ENCODE peak calls at places on chromosomes 3 and 15, in seven cellular contexts. One of them, this sample, is unnamed.

GRCh38 chr3:54822206-54822605 is 105.7 kb downstream of the LRTM1 start:
- DNase-seq in heart right ventricle: peak
- DNase-seq in midbrain: peak
- DNase-seq in SJSA1: peak
- DNase-seq in stimulated activated naive B cell treated with anti-CD40 and anti-IgM and Interleukin-4, amounts not matched to agents 10 μg/mL and 1 μg/mL and 100 μg/mL, for 72 hours: no peak
- DNase-seq in cardiac septum: no peak
- DNase-seq in hepatic stellate cell: no peak
- DNase-seq in this sample: peak

GRCh38 chr3:33645060-33645841 is 72.8 kb downstream of the CLASP2 start:
- DNase-seq in heart right ventricle: no peak
- DNase-seq in midbrain: peak
- DNase-seq in SJSA1: no peak
- DNase-seq in stimulated activated naive B cell treated with anti-CD40 and anti-IgM and Interleukin-4, amounts not matched to agents 10 μg/mL and 1 μg/mL and 100 μg/mL, for 72 hours: no peak
- DNase-seq in cardiac septum: no peak
- DNase-seq in hepatic stellate cell: no peak
- DNase-seq in this sample: no peak

GRCh38 chr3:168991813-168992212 is 671.7 kb downstream of the MECOM start:
- DNase-seq in heart right ventricle: no peak
- DNase-seq in midbrain: no peak
- DNase-seq in SJSA1: no peak
- DNase-seq in stimulated activated naive B cell treated with anti-CD40 and anti-IgM and Interleukin-4, amounts not matched to agents 10 μg/mL and 1 μg/mL and 100 μg/mL, for 72 hours: no peak
- DNase-seq in cardiac septum: no peak
- DNase-seq in hepatic stellate cell: no peak
- DNase-seq in this sample: no peak

GRCh38 chr3:148950806-148951205 is 40.5 kb upstream of the GYG1 start:
- DNase-seq in heart right ventricle: no peak
- DNase-seq in midbrain: no peak
- DNase-seq in SJSA1: no peak
- DNase-seq in stimulated activated naive B cell treated with anti-CD40 and anti-IgM and Interleukin-4, amounts not matched to agents 10 μg/mL and 1 μg/mL and 100 μg/mL, for 72 hours: no peak
- DNase-seq in cardiac septum: no peak
- DNase-seq in hepatic stellate cell: no peak
- DNase-seq in this sample: no peak

GRCh38 chr3:194775266-194775665 is 89.6 kb downstream of the FAM43A start:
- DNase-seq in heart right ventricle: no peak
- DNase-seq in midbrain: no peak
- DNase-seq in SJSA1: no peak
- DNase-seq in stimulated activated naive B cell treated with anti-CD40 and anti-IgM and Interleukin-4, amounts not matched to agents 10 μg/mL and 1 μg/mL and 100 μg/mL, for 72 hours: no peak
- DNase-seq in cardiac septum: no peak
- DNase-seq in hepatic stellate cell: no peak
- DNase-seq in this sample: no peak

GRCh38 chr3:180646187-180646790 is 33.0 kb downstream of the CCDC39 start:
- DNase-seq in heart right ventricle: no peak
- DNase-seq in midbrain: no peak
- DNase-seq in SJSA1: no peak
- DNase-seq in stimulated activated naive B cell treated with anti-CD40 and anti-IgM and Interleukin-4, amounts not matched to agents 10 μg/mL and 1 μg/mL and 100 μg/mL, for 72 hours: no peak
- DNase-seq in cardiac septum: no peak
- DNase-seq in hepatic stellate cell: no peak
- DNase-seq in this sample: no peak

GRCh38 chr3:107973152-107973551 is 117.7 kb downstream of the CD47 start:
- DNase-seq in heart right ventricle: no peak
- DNase-seq in midbrain: no peak
- DNase-seq in SJSA1: no peak
- DNase-seq in stimulated activated naive B cell treated with anti-CD40 and anti-IgM and Interleukin-4, amounts not matched to agents 10 μg/mL and 1 μg/mL and 100 μg/mL, for 72 hours: no peak
- DNase-seq in cardiac septum: no peak
- DNase-seq in hepatic stellate cell: no peak
- DNase-seq in this sample: no peak

GRCh38 chr3:139339219-139339906 is 4.5 kb upstream of the MRPS22 start:
- DNase-seq in heart right ventricle: no peak
- DNase-seq in midbrain: no peak
- DNase-seq in SJSA1: no peak
- DNase-seq in stimulated activated naive B cell treated with anti-CD40 and anti-IgM and Interleukin-4, amounts not matched to agents 10 μg/mL and 1 μg/mL and 100 μg/mL, for 72 hours: no peak
- DNase-seq in cardiac septum: no peak
- DNase-seq in hepatic stellate cell: no peak
- DNase-seq in this sample: no peak

GRCh38 chr3:112007641-112008040 is 8.9 kb downstream of the TAGLN3 start:
- DNase-seq in heart right ventricle: no peak
- DNase-seq in midbrain: no peak
- DNase-seq in SJSA1: no peak
- DNase-seq in stimulated activated naive B cell treated with anti-CD40 and anti-IgM and Interleukin-4, amounts not matched to agents 10 μg/mL and 1 μg/mL and 100 μg/mL, for 72 hours: no peak
- DNase-seq in cardiac septum: no peak
- DNase-seq in hepatic stellate cell: no peak
- DNase-seq in this sample: peak

GRCh38 chr3:49327485-49327884 is 12.4 kb downstream of the USP4 start:
- DNase-seq in heart right ventricle: no peak
- DNase-seq in midbrain: no peak
- DNase-seq in SJSA1: no peak
- DNase-seq in stimulated activated naive B cell treated with anti-CD40 and anti-IgM and Interleukin-4, amounts not matched to agents 10 μg/mL and 1 μg/mL and 100 μg/mL, for 72 hours: no peak
- DNase-seq in cardiac septum: no peak
- DNase-seq in hepatic stellate cell: no peak
- DNase-seq in this sample: no peak

GRCh38 chr15:50134524-50135024 is 15.5 kb upstream of the ATP8B4 start:
- DNase-seq in heart right ventricle: no peak
- DNase-seq in midbrain: peak
- DNase-seq in SJSA1: peak
- DNase-seq in stimulated activated naive B cell treated with anti-CD40 and anti-IgM and Interleukin-4, amounts not matched to agents 10 μg/mL and 1 μg/mL and 100 μg/mL, for 72 hours: peak
- DNase-seq in cardiac septum: no peak
- DNase-seq in hepatic stellate cell: no peak
- DNase-seq in this sample: no peak

GRCh38 chr15:45948226-45948625 is 313.4 kb downstream of the SQOR start:
- DNase-seq in heart right ventricle: no peak
- DNase-seq in midbrain: no peak
- DNase-seq in SJSA1: no peak
- DNase-seq in stimulated activated naive B cell treated with anti-CD40 and anti-IgM and Interleukin-4, amounts not matched to agents 10 μg/mL and 1 μg/mL and 100 μg/mL, for 72 hours: no peak
- DNase-seq in cardiac septum: no peak
- DNase-seq in hepatic stellate cell: no peak
- DNase-seq in this sample: no peak

GRCh38 chr15:63982381-63982854 is 63.9 kb downstream of the DAPK2 start:
- DNase-seq in heart right ventricle: no peak
- DNase-seq in midbrain: no peak
- DNase-seq in SJSA1: no peak
- DNase-seq in stimulated activated naive B cell treated with anti-CD40 and anti-IgM and Interleukin-4, amounts not matched to agents 10 μg/mL and 1 μg/mL and 100 μg/mL, for 72 hours: no peak
- DNase-seq in cardiac septum: no peak
- DNase-seq in hepatic stellate cell: no peak
- DNase-seq in this sample: no peak

GRCh38 chr3:112084980-112085697 is 1.1 kb upstream of the C3orf52 start:
- DNase-seq in heart right ventricle: no peak
- DNase-seq in midbrain: no peak
- DNase-seq in SJSA1: no peak
- DNase-seq in stimulated activated naive B cell treated with anti-CD40 and anti-IgM and Interleukin-4, amounts not matched to agents 10 μg/mL and 1 μg/mL and 100 μg/mL, for 72 hours: no peak
- DNase-seq in cardiac septum: no peak
- DNase-seq in hepatic stellate cell: no peak
- DNase-seq in this sample: no peak

GRCh38 chr3:14125193-14126016 is 553 bp downstream of the TMEM43 start:
- DNase-seq in heart right ventricle: peak
- DNase-seq in midbrain: no peak
- DNase-seq in SJSA1: peak
- DNase-seq in stimulated activated naive B cell treated with anti-CD40 and anti-IgM and Interleukin-4, amounts not matched to agents 10 μg/mL and 1 μg/mL and 100 μg/mL, for 72 hours: peak
- DNase-seq in cardiac septum: peak
- DNase-seq in hepatic stellate cell: peak
- DNase-seq in this sample: peak

GRCh38 chr3:151037746-151038145 is 47.7 kb upstream of the MED12L start:
- DNase-seq in heart right ventricle: peak
- DNase-seq in midbrain: no peak
- DNase-seq in SJSA1: peak
- DNase-seq in stimulated activated naive B cell treated with anti-CD40 and anti-IgM and Interleukin-4, amounts not matched to agents 10 μg/mL and 1 μg/mL and 100 μg/mL, for 72 hours: no peak
- DNase-seq in cardiac septum: no peak
- DNase-seq in hepatic stellate cell: peak
- DNase-seq in this sample: peak

GRCh38 chr3:134366928-134367352 is 7.3 kb downstream of the AMOTL2 start:
- DNase-seq in heart right ventricle: no peak
- DNase-seq in midbrain: peak
- DNase-seq in SJSA1: peak
- DNase-seq in stimulated activated naive B cell treated with anti-CD40 and anti-IgM and Interleukin-4, amounts not matched to agents 10 μg/mL and 1 μg/mL and 100 μg/mL, for 72 hours: no peak
- DNase-seq in cardiac septum: peak
- DNase-seq in hepatic stellate cell: no peak
- DNase-seq in this sample: no peak

GRCh38 chr3:48222616-48223513 is at the start of gene CAMP:
- DNase-seq in heart right ventricle: no peak
- DNase-seq in midbrain: no peak
- DNase-seq in SJSA1: no peak
- DNase-seq in stimulated activated naive B cell treated with anti-CD40 and anti-IgM and Interleukin-4, amounts not matched to agents 10 μg/mL and 1 μg/mL and 100 μg/mL, for 72 hours: peak
- DNase-seq in cardiac septum: peak
- DNase-seq in hepatic stellate cell: no peak
- DNase-seq in this sample: peak

GRCh38 chr3:112640333-112640863 is 545 bp downstream of the CCDC80 start:
- DNase-seq in heart right ventricle: no peak
- DNase-seq in midbrain: no peak
- DNase-seq in SJSA1: peak
- DNase-seq in stimulated activated naive B cell treated with anti-CD40 and anti-IgM and Interleukin-4, amounts not matched to agents 10 μg/mL and 1 μg/mL and 100 μg/mL, for 72 hours: no peak
- DNase-seq in cardiac septum: no peak
- DNase-seq in hepatic stellate cell: peak
- DNase-seq in this sample: no peak

GRCh38 chr15:57245714-57246113 is 130.6 kb upstream of the CGNL1 start:
- DNase-seq in heart right ventricle: no peak
- DNase-seq in midbrain: no peak
- DNase-seq in SJSA1: no peak
- DNase-seq in stimulated activated naive B cell treated with anti-CD40 and anti-IgM and Interleukin-4, amounts not matched to agents 10 μg/mL and 1 μg/mL and 100 μg/mL, for 72 hours: no peak
- DNase-seq in cardiac septum: no peak
- DNase-seq in hepatic stellate cell: no peak
- DNase-seq in this sample: no peak

GRCh38 chr3:146536681-146537080 is 7.7 kb downstream of the PLSCR1 start:
- DNase-seq in heart right ventricle: no peak
- DNase-seq in midbrain: peak
- DNase-seq in SJSA1: no peak
- DNase-seq in stimulated activated naive B cell treated with anti-CD40 and anti-IgM and Interleukin-4, amounts not matched to agents 10 μg/mL and 1 μg/mL and 100 μg/mL, for 72 hours: no peak
- DNase-seq in cardiac septum: no peak
- DNase-seq in hepatic stellate cell: no peak
- DNase-seq in this sample: no peak